ENCODE peak calls at places on chromosomes 11 and 22, in ten cellular contexts. X, D, O, B, C, G, F, I, S and V are unnamed samples.

GRCh38 chr11:72750086-72750485 is 2.1 kb downstream of the ARAP1 start:
- DNase-seq in I (no peak), X (no peak), G (no peak), S (no peak), C (no peak), D (no peak), F (peak), O (no peak), B (no peak), V (peak)

GRCh38 chr11:122676638-122677037 is 21.1 kb downstream of the UBASH3B start:
- DNase-seq in B (no peak), S (no peak), X (no peak), I (no peak), G (no peak), F (no peak), C (no peak), D (no peak), O (peak), V (no peak)

GRCh38 chr22:46575915-46576555 is 38.6 kb upstream of the CELSR1 start:
- DNase-seq in D (no peak), G (peak), B (no peak), O (no peak), S (peak), I (no peak), X (no peak), F (no peak), C (no peak), V (no peak)

GRCh38 chr22:43476341-43476740 is 64.5 kb downstream of the MPPED1 start:
- DNase-seq in S (no peak), X (no peak), F (no peak), B (no peak), C (no peak), G (no peak), O (no peak), D (no peak), I (no peak), V (no peak)

GRCh38 chr11:79013509-79013908 is 427.3 kb downstream of the TENM4 start:
- DNase-seq in B (peak), C (no peak), O (no peak), X (no peak), D (no peak), I (no peak), S (no peak), G (no peak), F (no peak), V (no peak)

GRCh38 chr11:124897681-124898680 is at the start of gene ROBO4:
- DNase-seq in D (peak), F (no peak), I (peak), C (no peak), B (peak), X (peak), O (peak), G (no peak), S (peak), V (no peak)

GRCh38 chr11:30855383-30856006 is 269.3 kb upstream of the MPPED2 start:
- DNase-seq in F (no peak), G (no peak), I (no peak), S (no peak), O (no peak), C (no peak), X (peak), D (no peak), B (peak), V (no peak)

GRCh38 chr11:62015615-62016014 is 48.2 kb upstream of the FTH1 start:
- DNase-seq in O (no peak), F (no peak), B (no peak), D (no peak), C (no peak), G (no peak), I (no peak), S (no peak), X (no peak), V (no peak)

GRCh38 chr22:17106785-17107546 is 14.2 kb downstream of the TMEM121B start:
- DNase-seq in X (peak), F (no peak), I (no peak), D (peak), O (no peak), B (no peak), S (no peak), G (no peak), C (no peak), V (no peak)

GRCh38 chr11:32137263-32137662 is 46.4 kb downstream of the RCN1 start:
- DNase-seq in G (no peak), S (no peak), B (peak), C (no peak), D (no peak), I (peak), O (peak), X (peak), F (no peak), V (no peak)

GRCh38 chr11:78216571-78217287 is 28.0 kb downstream of the USP35 start:
- DNase-seq in F (no peak), I (no peak), D (no peak), S (no peak), X (no peak), C (no peak), O (no peak), G (no peak), B (no peak), V (no peak)

GRCh38 chr11:34331736-34332135 is 26.1 kb downstream of the ABTB2 start:
- DNase-seq in G (no peak), C (no peak), S (no peak), D (no peak), I (no peak), O (no peak), X (no peak), F (no peak), B (no peak), V (no peak)

GRCh38 chr11:48058064-48058463 is 77.7 kb downstream of the PTPRJ start:
- DNase-seq in G (no peak), X (no peak), S (no peak), O (no peak), C (no peak), F (no peak), B (no peak), D (no peak), I (no peak), V (no peak)

GRCh38 chr11:96211433-96211832 is 131.6 kb downstream of the MAML2 start:
- DNase-seq in I (no peak), O (no peak), X (no peak), D (no peak), B (no peak), S (no peak), C (no peak), G (peak), F (no peak), V (no peak)

GRCh38 chr11:28654191-28654590 is 546.0 kb downstream of the METTL15 start:
- DNase-seq in B (no peak), G (no peak), I (no peak), O (no peak), F (no peak), S (no peak), X (no peak), D (no peak), C (no peak), V (no peak)

GRCh38 chr22:30265851-30266444 is 703 bp downstream of the OSM start:
- DNase-seq in I (no peak), D (peak), F (no peak), S (peak), G (peak), O (no peak), C (peak), B (no peak), X (no peak), V (no peak)

GRCh38 chr11:65132988-65133700 is 1.2 kb downstream of the SYVN1 start:
- DNase-seq in S (peak), O (peak), X (no peak), B (no peak), D (no peak), C (peak), F (no peak), I (no peak), G (no peak), V (no peak)